ENCODE peak calls at places on chromosomes 11 and 22, in six cellular contexts. O, A, S, R, H and U are unnamed samples.

GRCh38 chr11:18768472-18768901 is 23.1 kb downstream of the PTPN5 start:
- DNase-seq in H (no peak), R (no peak), A (no peak), S (no peak), O (no peak), U (no peak)

GRCh38 chr11:134725939-134726639 is 314.0 kb upstream of the B3GAT1 start:
- DNase-seq in S (no peak), R (no peak), O (no peak), A (peak; percentile 71), H (no peak), U (no peak)

GRCh38 chr11:97072420-97072819 is 682.6 kb downstream of the JRKL start:
- DNase-seq in O (no peak), S (no peak), R (no peak), H (no peak), A (no peak), U (no peak)

GRCh38 chr11:59754494-59754858 is 700 bp upstream of the STX3 start:
- DNase-seq in R (no peak), H (no peak), S (no peak), O (no peak), A (peak; percentile 71), U (peak; percentile 40)

GRCh38 chr11:86395061-86395551 is 20.4 kb downstream of the CCDC81 start:
- DNase-seq in A (peak; percentile 73), S (no peak), H (no peak), O (no peak), R (no peak), U (no peak)

GRCh38 chr11:97683733-97684132 is 1293.9 kb downstream of the JRKL start:
- DNase-seq in H (no peak), O (peak; percentile 34), A (peak; percentile 84), S (no peak), R (no peak), U (no peak)

GRCh38 chr11:124277809-124278208 is 21.6 kb downstream of the OR8G5 start:
- DNase-seq in S (no peak), R (no peak), A (peak; percentile 56), O (no peak), H (no peak), U (no peak)

GRCh38 chr11:110777765-110778164 is 65.5 kb upstream of the ARHGAP20 start:
- DNase-seq in H (peak; percentile 56), R (no peak), S (no peak), A (no peak), O (no peak), U (no peak)

GRCh38 chr11:31711137-31711536 is 100.0 kb downstream of the PAX6 start:
- DNase-seq in H (no peak), R (no peak), S (no peak), A (no peak), O (no peak), U (no peak)

GRCh38 chr11:131038597-131038996 is 122.3 kb upstream of the SNX19 start:
- DNase-seq in O (no peak), S (no peak), H (no peak), R (no peak), A (peak; percentile 67), U (no peak)

GRCh38 chr11:46296520-46297448 is 19.3 kb downstream of the CREB3L1 start:
- DNase-seq in R (peak; percentile 81), S (no peak), H (peak; percentile 66), A (peak; percentile 99), O (peak; percentile 86), U (peak; percentile 58)

GRCh38 chr11:125221499-125221898 is 56.9 kb downstream of the PKNOX2 start:
- DNase-seq in A (no peak), H (no peak), R (no peak), O (no peak), S (no peak), U (no peak)

GRCh38 chr11:111637885-111638284 is 35.6 kb downstream of the SIK2 start:
- DNase-seq in H (no peak), A (no peak), O (no peak), S (no peak), R (no peak), U (no peak)

GRCh38 chr22:27671413-27671721 is 130.2 kb downstream of the MN1 start:
- DNase-seq in S (no peak), H (no peak), O (no peak), A (no peak), R (no peak), U (no peak)

GRCh38 chr11:69383946-69384547 is 90.1 kb downstream of the MYEOV start:
- DNase-seq in H (no peak), O (no peak), A (peak; percentile 16), S (peak; percentile 50), R (peak; percentile 31), U (peak; percentile 53)

GRCh38 chr11:75858613-75859012 is 43.6 kb downstream of the UVRAG start:
- DNase-seq in H (no peak), A (no peak), S (no peak), O (no peak), R (no peak), U (no peak)

GRCh38 chr11:2534957-2535672 is 90.3 kb downstream of the KCNQ1 start:
- DNase-seq in R (peak; percentile 26), H (peak; percentile 40), O (no peak), A (peak; percentile 59), S (peak; percentile 57), U (peak; percentile 18)

GRCh38 chr22:43110444-43110926 is at the start of gene BIK:
- DNase-seq in A (peak; percentile 92), S (peak; percentile 70), H (peak; percentile 58), R (peak; percentile 75), O (no peak), U (peak; percentile 62)

GRCh38 chr22:39353346-39353745 is 3.6 kb downstream of the SYNGR1 start:
- DNase-seq in A (no peak), R (peak; percentile 33), H (no peak), S (no peak), O (no peak), U (no peak)

GRCh38 chr11:120025606-120026335 is 112.1 kb downstream of the TRIM29 start:
- DNase-seq in S (no peak), R (no peak), A (no peak), H (no peak), O (no peak), U (no peak)

GRCh38 chr11:130798801-130799200 is 117.5 kb downstream of the SNX19 start:
- DNase-seq in R (no peak), A (no peak), H (no peak), O (no peak), S (no peak), U (no peak)

GRCh38 chr11:32555091-32555490 is 28.5 kb upstream of the EIF3M start:
- DNase-seq in R (no peak), H (no peak), S (no peak), A (no peak), O (no peak), U (no peak)

DNA sequence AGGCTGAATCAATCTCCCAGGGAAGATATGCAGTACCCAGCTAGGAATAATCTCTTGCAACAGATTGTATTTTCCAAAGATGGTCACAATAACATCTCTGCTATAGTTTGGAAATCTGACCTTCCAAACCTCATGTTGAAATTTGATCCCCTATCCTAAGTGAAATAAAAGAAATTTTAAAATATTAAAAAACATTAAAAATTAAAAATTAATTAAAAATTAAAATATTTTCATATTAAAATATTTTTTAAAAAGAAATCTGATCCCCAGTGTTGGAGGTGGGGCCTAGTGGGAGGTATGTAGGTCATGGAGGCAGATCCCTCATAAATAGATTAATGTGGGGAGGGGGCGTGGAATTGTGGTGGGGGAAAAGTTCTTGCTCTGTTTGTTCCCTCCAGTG is 79.7 kb downstream of the FAM168A start:
- DNase-seq in A (no peak), R (no peak), O (no peak), S (no peak), H (no peak), U (no peak)
- H3K27ac ChIP-seq in A (no peak overlapping the region), R (no peak overlapping the region), O (no peak overlapping the region), S (no peak overlapping the region), H (no peak overlapping the region), U (no peak overlapping the region)

GRCh38 chr22:48918585-48919186 is 909.0 kb downstream of the BRD1 start:
- DNase-seq in A (no peak), H (no peak), S (peak; percentile 10), R (no peak), O (no peak), U (no peak)

GRCh38 chr22:48921411-48921903 is 906.2 kb downstream of the BRD1 start:
- DNase-seq in A (no peak), H (no peak), R (no peak), S (peak; percentile 14), O (no peak), U (no peak)

GRCh38 chr22:48919187-48919590 is 908.5 kb downstream of the BRD1 start:
- DNase-seq in R (no peak), O (no peak), S (peak; percentile 35), H (no peak), A (no peak), U (no peak)

GRCh38 chr22:48919851-48920589 is 907.7 kb downstream of the BRD1 start:
- DNase-seq in A (no peak), R (no peak), H (no peak), O (no peak), S (peak; percentile 40), U (no peak)

GRCh38 chr22:48920776-48921241 is 906.9 kb downstream of the BRD1 start:
- DNase-seq in R (no peak), S (peak; percentile 35), A (no peak), H (no peak), O (no peak), U (no peak)
- H3K27me3 ChIP-seq in R (no peaks in the 10 kb centered on the region), S (peaks cover 67% of the 10 kb centered on the region), A (no peaks in the 10 kb centered on the region), H (no peaks in the 10 kb centered on the region), O (no peaks in the 10 kb centered on the region), U (no peaks in the 10 kb centered on the region)

GRCh38 chr22:49784630-49784971 is 43.1 kb downstream of the BRD1 start:
- DNase-seq in R (peak; percentile 37), S (no peak), H (no peak), O (no peak), A (no peak), U (no peak)
- H3K4me1 ChIP-seq in R (peaks cover 12% of the 10 kb centered on the region), S (peaks cover 30% of the 10 kb centered on the region), H (no peaks in the 10 kb centered on the region), O (peaks cover 3% of the 10 kb centered on the region), A (no peaks in the 10 kb centered on the region), U (peaks cover 8% of the 10 kb centered on the region)

DNA sequence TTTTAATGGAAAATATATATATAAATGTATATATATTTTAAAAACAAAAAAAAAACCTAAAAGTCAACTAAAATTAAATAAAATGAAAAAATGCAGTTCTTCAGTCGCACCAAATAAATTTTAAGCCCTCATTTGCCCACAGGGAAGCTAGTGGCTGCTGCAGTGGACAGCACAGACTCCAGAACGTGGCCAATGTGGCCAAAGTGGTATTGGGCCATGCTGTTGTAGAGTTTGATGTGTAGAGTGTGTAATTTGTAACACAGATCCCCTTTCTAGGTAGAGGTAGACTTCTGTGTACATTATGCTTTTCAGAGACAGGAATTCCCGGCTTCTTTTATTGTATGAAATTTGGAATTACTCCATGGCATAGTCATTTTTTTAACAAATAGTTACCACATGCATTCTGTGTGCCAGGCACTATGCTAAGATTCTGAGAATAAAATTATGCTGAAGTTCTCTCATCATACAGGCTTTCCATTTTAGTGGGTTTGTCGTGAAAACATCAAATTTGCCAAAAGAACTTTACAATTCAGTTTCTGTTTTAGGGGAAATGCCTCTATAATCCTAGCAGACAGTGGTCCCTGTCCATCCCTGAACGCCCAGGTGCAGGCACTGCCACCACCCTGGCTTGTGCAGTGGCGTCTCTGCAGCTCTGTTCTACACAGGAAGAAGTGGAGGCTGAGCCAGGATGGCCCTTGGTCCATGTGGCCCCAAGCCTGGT is 68.5 kb downstream of the MED15 start:
- DNase-seq in S (no peak), R (no peak), A (no peak), H (no peak), O (no peak), U (no peak)
- H3K27ac ChIP-seq in S (no peak overlapping the region), R (no peak overlapping the region), A (no peak overlapping the region), H (no peak overlapping the region), O (no peak overlapping the region), U (no peak overlapping the region)

GRCh38 chr11:95289378-95289777 is 58.4 kb upstream of the SESN3 start:
- DNase-seq in S (no peak), O (no peak), H (no peak), A (no peak), R (no peak), U (no peak)
- H3K27me3 ChIP-seq in S (no peaks in the 10 kb centered on the region), O (no peaks in the 10 kb centered on the region), H (no peaks in the 10 kb centered on the region), A (no peaks in the 10 kb centered on the region), R (no peaks in the 10 kb centered on the region), U (no peaks in the 10 kb centered on the region)